ENCODE peak calls at places on chromosomes 12 and 14, in five cellular contexts. N is astrocyte, Z is breast epithelium, G is A549, T is fibroblast of mammary gland. J is an unnamed sample.

GRCh38 chr12:77510985-77511384 is 319.7 kb upstream of the NAV3 start:
- DNase-seq in Z (no peak), N (no peak), T (no peak), G (no peak), J (no peak)

GRCh38 chr14:67599698-67600561 is at the start of gene PIGH:
- DNase-seq in N (peak), Z (peak), G (peak), T (peak), J (peak)

GRCh38 chr14:55609681-55610080 is 29.7 kb downstream of the KTN1 start:
- DNase-seq in N (peak), T (peak), G (no peak), Z (no peak), J (peak)

GRCh38 chr14:103143535-103143934 is 20.3 kb downstream of the TNFAIP2 start:
- DNase-seq in N (no peak), T (peak), G (no peak), Z (no peak), J (peak)

GRCh38 chr12:6831450-6831995 is 3.3 kb downstream of the P3H3 start:
- DNase-seq in Z (no peak), N (no peak), T (no peak), G (no peak), J (no peak)

GRCh38 chr12:112294793-112295192 is 87.4 kb downstream of the HECTD4 start:
- DNase-seq in Z (no peak), T (peak), G (no peak), N (no peak), J (peak)

GRCh38 chr12:116916122-116916521 is 5.4 kb downstream of the FBXW8 start:
- DNase-seq in T (peak), N (peak), Z (no peak), G (no peak), J (peak)

GRCh38 chr14:100193417-100194357 is 34.2 kb upstream of the DEGS2 start:
- DNase-seq in N (no peak), T (no peak), Z (peak), G (no peak), J (no peak)

GRCh38 chr12:24111101-24111500 is 161.6 kb upstream of the SOX5 start:
- DNase-seq in G (no peak), Z (no peak), N (peak), T (peak), J (peak)

GRCh38 chr14:33958616-33959226 is 7.8 kb upstream of the EGLN3 start:
- DNase-seq in G (no peak), T (no peak), Z (no peak), N (no peak), J (no peak)

GRCh38 chr12:104896146-104896545 is 61.9 kb downstream of the SLC41A2 start:
- DNase-seq in G (no peak), N (no peak), T (no peak), Z (no peak), J (no peak)

GRCh38 chr14:55297611-55298323 is 26.5 kb downstream of the FBXO34 start:
- DNase-seq in T (no peak), Z (peak), G (no peak), N (no peak), J (no peak)

GRCh38 chr14:96268426-96269358 is 12.7 kb downstream of the BDKRB1 start:
- DNase-seq in N (peak), Z (no peak), T (peak), G (peak), J (peak)

GRCh38 chr14:26863736-26864135 is 265.9 kb upstream of the NOVA1 start:
- DNase-seq in G (no peak), T (peak), Z (no peak), N (peak), J (peak)

GRCh38 chr14:80095623-80096022 is 115.7 kb downstream of the DIO2 start:
- DNase-seq in T (peak), Z (no peak), N (peak), G (peak), J (peak)

GRCh38 chr14:97634786-97635185 is 837.6 kb downstream of the VRK1 start:
- DNase-seq in G (no peak), T (no peak), Z (no peak), N (no peak), J (no peak)
- H3K4me3 ChIP-seq in G (peak), T (no peak), Z (no peak), N (no peak), J (no peak)

GRCh38 chr12:32399045-32399372 is 349 bp upstream of the FGD4 start:
- DNase-seq in T (no peak), Z (no peak), G (no peak), N (no peak), J (no peak)
- H3K4me3 ChIP-seq in T (peak), Z (peak), G (peak), N (peak), J (peak)

GRCh38 chr14:60510976-60511599 is 2.1 kb downstream of the SIX6 start:
- DNase-seq in N (no peak), T (no peak), Z (no peak), G (no peak), J (no peak)
- H3K4me3 ChIP-seq in N (no peak), T (no peak), Z (no peak), G (no peak), J (no peak)

DNA sequence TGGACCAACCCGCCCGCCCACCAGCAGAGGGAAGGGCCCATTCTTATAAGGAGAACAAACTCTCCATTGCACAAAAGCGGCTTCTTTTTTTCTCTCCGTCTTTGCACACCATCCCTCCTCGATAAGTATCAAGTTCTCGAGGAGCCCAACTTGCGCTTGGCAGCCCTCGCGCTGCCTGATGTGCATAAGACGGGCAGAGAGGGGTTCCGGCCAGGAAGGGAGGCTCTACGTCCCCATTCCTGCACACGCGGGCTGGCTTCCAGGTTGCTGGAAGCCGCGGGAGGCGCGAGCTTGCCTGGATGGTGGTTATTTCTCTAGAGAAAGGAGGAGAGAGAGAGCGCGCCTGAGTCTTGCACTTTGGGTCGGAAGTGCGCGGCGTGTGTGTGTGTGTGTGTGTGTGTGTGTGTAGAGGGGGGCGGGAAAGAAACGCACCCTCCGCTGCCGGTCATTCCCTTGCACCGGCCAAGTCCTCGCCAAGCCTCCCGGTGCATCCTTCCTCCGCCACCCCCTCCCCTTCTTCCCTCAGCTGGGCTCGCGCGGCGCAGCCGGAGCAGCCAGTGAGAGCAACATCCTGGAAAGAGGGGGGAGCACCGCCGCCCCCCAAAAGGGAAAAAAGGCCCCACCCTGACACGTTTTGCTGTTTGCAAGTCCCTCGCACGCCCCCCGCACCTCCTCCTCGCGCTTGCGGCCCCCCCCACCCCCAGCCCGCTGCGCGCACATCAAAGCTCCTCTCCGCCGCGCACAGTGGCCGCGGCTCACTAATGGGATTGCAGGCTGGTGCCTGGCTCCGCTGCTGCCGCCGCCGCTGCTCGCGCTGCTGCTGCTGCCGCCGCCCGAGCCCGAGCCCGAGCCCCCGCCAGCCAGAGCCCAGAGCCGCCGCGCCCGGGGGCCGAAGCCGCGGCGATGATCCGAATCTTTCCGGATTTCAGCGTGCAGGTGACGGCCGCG is 4.5 kb upstream of the NPAS3 start:
- DNase-seq in N (peak), G (no peak), Z (no peak), T (peak), J (peak)
- H3K4me3 ChIP-seq in N (peak), G (peak), Z (peak), T (peak), J (peak)

J was measured in fibroblast of pulmonary artery.